ENCODE peak calls at places on chromosome 1, in five cellular contexts. U, R, Q, M and K are unnamed samples.

GRCh38 chr1:201171063-201172036 is 17.1 kb upstream of the TMEM9 start:
- DNase-seq in U (no peak), R (no peak), Q (peak), M (peak), K (no peak)

GRCh38 chr1:178458203-178458602 is 38.6 kb downstream of the CLEC20A start:
- DNase-seq in U (no peak), R (no peak), Q (no peak), M (no peak), K (no peak)

GRCh38 chr1:154453577-154454352 is 48.3 kb upstream of the TDRD10 start:
- DNase-seq in U (no peak), R (no peak), Q (no peak), M (no peak), K (no peak)

GRCh38 chr1:4702927-4703326 is 48.5 kb downstream of the AJAP1 start:
- DNase-seq in U (no peak), R (no peak), Q (no peak), M (no peak), K (no peak)

GRCh38 chr1:116168277-116169032 is 57.3 kb downstream of the MAB21L3 start:
- DNase-seq in U (peak), R (peak), Q (peak), M (no peak), K (peak)

GRCh38 chr1:203898458-203899244 is 37.3 kb downstream of the SNRPE start:
- DNase-seq in U (no peak), R (no peak), Q (no peak), M (no peak), K (no peak)

GRCh38 chr1:59520759-59521442 is 224.0 kb downstream of the FGGY start:
- DNase-seq in U (no peak), R (no peak), Q (no peak), M (no peak), K (peak)

GRCh38 chr1:90402893-90403849 is 313.9 kb downstream of the BARHL2 start:
- DNase-seq in U (no peak), R (peak), Q (no peak), M (peak), K (peak)

GRCh38 chr1:212719633-212720032 is 20.0 kb upstream of the BATF3 start:
- DNase-seq in U (no peak), R (no peak), Q (no peak), M (no peak), K (no peak)

GRCh38 chr1:224380003-224380402 is 23.3 kb downstream of the CNIH4 start:
- DNase-seq in U (no peak), R (no peak), Q (peak), M (no peak), K (no peak)

GRCh38 chr1:234725177-234726132 is 115.5 kb upstream of the IRF2BP2 start:
- DNase-seq in U (no peak), R (peak), Q (peak), M (peak), K (no peak)

GRCh38 chr1:192524223-192524622 is 51.4 kb upstream of the RGS1 start:
- DNase-seq in U (no peak), R (no peak), Q (no peak), M (no peak), K (no peak)

GRCh38 chr1:3930282-3930681 is 30.2 kb upstream of the C1orf174 start:
- DNase-seq in U (no peak), R (no peak), Q (no peak), M (no peak), K (no peak)

GRCh38 chr1:87392241-87393192 is 63.8 kb downstream of the LMO4 start:
- DNase-seq in U (no peak), R (no peak), Q (no peak), M (no peak), K (no peak)

GRCh38 chr1:108079550-108079949 is 114.6 kb upstream of the VAV3 start:
- DNase-seq in U (no peak), R (no peak), Q (peak), M (no peak), K (no peak)

GRCh38 chr1:225462714-225463574 is 35.1 kb upstream of the LBR start:
- DNase-seq in U (no peak), R (no peak), Q (no peak), M (peak), K (no peak)

GRCh38 chr1:167631987-167632680 is 2.1 kb downstream of the RCSD1 start:
- DNase-seq in U (no peak), R (no peak), Q (no peak), M (no peak), K (no peak)

GRCh38 chr1:234975122-234975940 is 153.3 kb downstream of the TOMM20 start:
- DNase-seq in U (no peak), R (no peak), Q (no peak), M (no peak), K (peak)

GRCh38 chr1:203905275-203905674 is 43.9 kb downstream of the SNRPE start:
- DNase-seq in U (no peak), R (no peak), Q (no peak), M (no peak), K (no peak)

GRCh38 chr1:65266501-65266900 is 42.8 kb upstream of the DNAJC6 start:
- DNase-seq in U (no peak), R (no peak), Q (no peak), M (no peak), K (no peak)

GRCh38 chr1:59292557-59292956 is 4.3 kb upstream of the FGGY start:
- DNase-seq in U (no peak), R (peak), Q (no peak), M (no peak), K (no peak)

GRCh38 chr1:116990612-116991151 is 10.9 kb upstream of the CD101 start:
- DNase-seq in U (no peak), R (peak), Q (no peak), M (no peak), K (peak)

GRCh38 chr1:63688302-63688701 is 85.5 kb upstream of the ROR1 start:
- DNase-seq in U (no peak), R (no peak), Q (no peak), M (no peak), K (no peak)

GRCh38 chr1:192584951-192585350 is 9.4 kb downstream of the RGS1 start:
- DNase-seq in U (no peak), R (no peak), Q (no peak), M (no peak), K (no peak)

GRCh38 chr1:22053861-22054770 is 1.6 kb downstream of the CDC42 start:
- DNase-seq in U (no peak), R (no peak), Q (no peak), M (no peak), K (no peak)

GRCh38 chr1:89918127-89918793 is 76.7 kb upstream of the ZNF326 start:
- DNase-seq in U (no peak), R (no peak), Q (no peak), M (no peak), K (no peak)

GRCh38 chr1:9145021-9145668 is 16.2 kb upstream of the GPR157 start:
- DNase-seq in U (no peak), R (no peak), Q (no peak), M (no peak), K (no peak)